ENCODE peak calls at places on chromosomes 13 and 19, in five cellular contexts. C, Z, A, R and O are unnamed samples.

GRCh38 chr13:73751290-73751689 is 382.9 kb downstream of the KLF12 start:
- DNase-seq in R (no peak), C (no peak), Z (no peak), A (no peak), O (no peak)

GRCh38 chr19:52991484-52991883 is 22.2 kb upstream of the ERVV-1 start:
- DNase-seq in C (no peak), R (no peak), A (no peak), Z (no peak), O (no peak)

GRCh38 chr13:59447846-59448620 is 715.7 kb downstream of the DIAPH3 start:
- DNase-seq in C (peak), R (no peak), A (peak), Z (no peak), O (no peak)

GRCh38 chr19:12156254-12157058 is at the start of gene ZNF625:
- DNase-seq in Z (no peak), C (peak), R (peak), A (peak), O (no peak)

GRCh38 chr19:18717601-18718000 is 34.1 kb downstream of the CRTC1 start:
- DNase-seq in C (no peak), A (no peak), Z (no peak), R (no peak), O (no peak)

GRCh38 chr19:49421039-49421877 is 2.0 kb downstream of the PTH2 start:
- DNase-seq in R (no peak), C (peak), Z (no peak), A (no peak), O (peak)

GRCh38 chr13:90800082-90800746 is 547.3 kb upstream of the MIR17HG start:
- DNase-seq in Z (no peak), A (no peak), R (no peak), C (no peak), O (no peak)

GRCh38 chr19:43464089-43464775 is 1.2 kb downstream of the LYPD3 start:
- DNase-seq in R (no peak), Z (no peak), A (no peak), C (no peak), O (peak)

GRCh38 chr13:110251227-110251791 is 55.6 kb downstream of the COL4A1 start:
- DNase-seq in Z (no peak), C (no peak), R (no peak), A (no peak), O (no peak)

GRCh38 chr13:89066868-89067466 is 1395.8 kb downstream of the SLITRK5 start:
- DNase-seq in R (no peak), C (peak), Z (peak), A (peak), O (no peak)

GRCh38 chr13:27791146-27791900 is 960 bp upstream of the GSX1 start:
- DNase-seq in Z (no peak), R (no peak), C (peak), A (no peak), O (no peak)

GRCh38 chr13:106917024-106917491 is 349.1 kb upstream of the ARGLU1 start:
- DNase-seq in C (peak), A (no peak), Z (no peak), R (no peak), O (no peak)

GRCh38 chr13:108958013-108958376 is 328.6 kb downstream of the MYO16 start:
- DNase-seq in C (no peak), A (no peak), R (no peak), Z (no peak), O (no peak)

GRCh38 chr19:8361921-8362793 is 1.8 kb upstream of the ANGPTL4 start:
- DNase-seq in A (peak), Z (peak), R (no peak), C (no peak), O (no peak)

GRCh38 chr13:47672982-47673670 is 327.9 kb downstream of the SUCLA2 start:
- DNase-seq in C (no peak), Z (no peak), A (no peak), R (no peak), O (no peak)

GRCh38 chr19:3270908-3271307 is 46.4 kb downstream of the CELF5 start:
- DNase-seq in Z (peak), R (no peak), C (peak), A (peak), O (peak)

GRCh38 chr19:30064021-30064699 is 122.1 kb downstream of the URI1 start:
- DNase-seq in A (no peak), Z (no peak), R (no peak), C (no peak), O (no peak)
- TF ChIP-seq JUNB in A (no peak), Z (no peak), R (no peak), C (no peak), O (no peak)

GRCh38 chr19:50795665-50796073 is 5.5 kb downstream of the ACP4 start:
- DNase-seq in R (no peak), A (no peak), C (no peak), Z (no peak), O (no peak)
- TF ChIP-seq JUNB in R (no peak), A (no peak), C (no peak), Z (no peak), O (no peak)

DNA sequence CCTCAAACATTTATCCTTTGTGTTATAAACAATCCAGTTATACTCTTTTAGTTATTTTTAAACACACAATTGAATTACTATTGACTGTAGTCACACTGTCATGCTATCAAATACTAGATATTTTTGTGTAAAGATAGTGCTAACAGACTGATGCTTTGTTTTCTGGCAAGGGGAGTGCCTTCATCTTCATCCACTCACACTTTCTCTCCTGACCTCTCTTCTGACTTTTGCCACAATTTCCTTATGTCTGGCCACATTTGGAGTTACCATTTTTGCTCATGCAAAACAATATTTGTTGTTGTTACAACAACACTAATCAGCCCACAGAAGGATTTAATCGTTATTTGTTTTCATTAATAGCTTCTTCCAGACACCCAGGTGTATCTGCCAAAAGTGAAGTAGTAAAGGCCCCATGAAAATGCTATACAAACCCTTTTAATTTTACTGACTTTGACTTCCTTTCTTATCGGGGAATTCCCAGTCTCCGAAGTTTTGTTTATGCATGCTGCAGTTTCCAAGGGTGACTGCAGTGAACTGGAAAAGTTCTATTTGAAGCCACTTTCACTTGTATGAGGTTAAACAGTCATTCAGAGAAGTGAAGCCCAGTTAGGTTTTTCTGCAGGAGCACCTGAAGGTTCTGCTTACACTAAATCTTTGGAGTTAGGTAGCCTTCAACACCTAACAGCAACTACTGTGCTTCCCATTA is 66.1 kb upstream of the FRY start:
- DNase-seq in A (no peak), Z (no peak), C (no peak), R (peak), O (no peak)
- TF ChIP-seq JUNB in A (no peak), Z (no peak), C (no peak), R (peak), O (no peak)

GRCh38 chr13:113411216-113412023 is 41.9 kb downstream of the ADPRHL1 start:
- DNase-seq in R (no peak), A (peak), Z (peak), C (no peak), O (no peak)

GRCh38 chr13:113413178-113413897 is 40.0 kb downstream of the ADPRHL1 start:
- DNase-seq in A (no peak), Z (no peak), C (no peak), R (no peak), O (no peak)

GRCh38 chr13:113408562-113408961 is 44.6 kb upstream of the GRTP1 start:
- DNase-seq in R (no peak), Z (no peak), A (no peak), C (no peak), O (no peak)

GRCh38 chr13:113412440-113412839 is 40.8 kb downstream of the ADPRHL1 start:
- DNase-seq in R (no peak), C (no peak), Z (no peak), A (no peak), O (no peak)

DNA sequence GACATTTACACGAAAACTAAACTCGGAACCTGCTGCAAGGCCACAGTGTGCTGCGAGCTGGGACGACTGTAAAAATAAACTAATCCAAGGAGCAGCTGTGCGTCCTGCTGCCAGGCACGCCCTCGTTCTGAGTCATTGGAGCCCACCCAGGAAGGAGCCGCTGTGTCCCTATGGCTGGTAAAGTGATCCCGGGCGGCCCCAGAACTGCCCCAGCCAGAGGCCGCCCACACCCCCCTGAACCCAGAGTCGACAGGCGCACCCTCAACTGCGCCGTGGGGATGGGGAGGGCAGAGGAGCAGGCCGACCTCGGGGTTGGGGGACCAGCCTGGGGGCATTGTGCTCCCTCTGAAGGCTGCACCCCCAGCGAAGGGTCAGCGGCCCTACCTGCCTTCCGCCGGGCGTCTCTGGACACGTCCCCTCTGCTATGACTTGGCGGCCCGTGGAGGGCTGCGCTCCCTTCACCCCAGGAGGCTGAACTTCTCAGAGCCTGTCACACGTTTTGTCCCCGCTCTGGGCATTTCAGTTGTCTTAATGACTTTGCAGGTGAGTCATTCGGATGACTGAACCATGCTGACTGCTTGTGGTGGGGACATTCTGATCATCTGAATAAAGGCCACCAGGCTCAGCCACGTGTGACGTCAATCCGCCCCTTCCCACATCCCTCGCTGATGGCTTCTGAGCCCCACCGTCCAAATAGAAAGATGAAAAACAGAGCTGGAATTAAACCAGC is 42.7 kb downstream of the ADPRHL1 start:
- DNase-seq in C (no peak), R (no peak), Z (peak), A (peak), O (no peak)
- TF ChIP-seq JUNB in C (no peak), R (no peak), Z (no peak), A (no peak), O (no peak)

DNA sequence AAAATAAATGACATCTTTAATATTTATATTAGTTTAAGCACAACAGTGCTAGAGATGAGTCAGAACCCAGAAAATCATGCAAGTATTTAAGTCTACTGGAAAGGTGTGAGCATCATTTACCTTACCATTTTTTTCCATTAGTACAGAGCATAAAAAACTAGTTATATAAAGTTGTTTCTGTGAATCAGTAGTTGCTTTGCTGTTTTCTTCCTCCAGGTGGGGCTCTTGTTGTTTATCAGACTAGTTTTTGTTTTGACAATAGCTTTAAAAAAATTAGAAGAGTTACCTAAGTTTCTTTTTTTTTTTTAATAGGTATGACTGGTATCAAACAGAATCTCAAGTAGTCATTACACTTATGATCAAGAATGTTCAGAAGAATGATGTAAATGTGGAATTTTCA is 12.7 kb downstream of the SUGT1 start:
- DNase-seq in Z (peak), C (peak), A (peak), R (no peak), O (peak)
- TF ChIP-seq JUNB in Z (no peak), C (no peak), A (no peak), R (no peak), O (no peak)

DNA sequence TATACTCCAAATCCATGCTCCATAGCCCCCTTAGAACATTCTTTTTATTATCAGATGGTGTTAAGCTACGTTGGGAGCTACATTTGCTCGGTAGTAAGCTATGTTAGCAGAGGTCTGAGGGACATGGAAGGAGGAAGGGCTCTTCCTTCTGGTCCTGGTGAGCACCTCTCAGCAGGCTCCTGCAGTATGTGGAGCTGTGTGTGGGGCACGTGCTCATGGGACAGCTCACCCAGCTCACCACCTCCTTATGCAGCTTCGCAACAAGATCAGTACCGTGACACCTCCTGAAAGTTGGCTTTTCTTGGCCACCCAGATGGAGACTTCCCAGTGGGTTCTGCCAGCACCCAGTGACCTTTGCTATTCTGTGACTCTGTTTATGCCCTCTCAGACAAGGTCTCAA is 400.5 kb upstream of the SLC10A2 start:
- DNase-seq in Z (peak), R (no peak), C (no peak), A (no peak), O (no peak)
- TF ChIP-seq JUNB in Z (no peak), R (no peak), C (no peak), A (no peak), O (no peak)